ENCODE peak calls at places on chromosomes 16 and 17, in nine cellular contexts. B is activated CD4-positive, alpha-beta T cell treated with anti-CD3 and anti-CD28 coated beads, Interleukin-2, amount 50 U/mL, for 1 hour; W is stimulated activated CD4-positive, alpha-beta T cell treated with anti-CD3 and anti-CD28 coated beads, Interleukin-4, amount 100 ng/mL, for 1 hour; H is lung; V is endodermal cell; N is NCI-H1105; F is fibroblast of the conjunctiva; O is activated CD8-positive, alpha-beta memory T cell treated with anti-CD3 and anti-CD28 coated beads, Interleukin-2, amount 50 U/mL, for 48 hours; M is mesothelial cell of epicardium. J is an unnamed sample.

GRCh38 chr16:78763821-78764440 is 664.5 kb downstream of the WWOX start:
- DNase-seq in O (no peak), W (no peak), V (no peak), H (no peak), B (no peak), N (peak; percentile 12), M (no peak), F (no peak), J (no peak)

GRCh38 chr16:72311426-72311825 is 139.5 kb upstream of the PMFBP1 start:
- DNase-seq in F (no peak), H (no peak), M (no peak), W (no peak), V (no peak), B (no peak), N (no peak), O (no peak), J (no peak)

GRCh38 chr17:82217120-82217529 is 4.5 kb upstream of the CCDC57 start:
- DNase-seq in H (no peak), W (no peak), N (no peak), M (no peak), O (no peak), B (no peak), F (no peak), V (no peak), J (peak; percentile 50)

GRCh38 chr17:80717661-80718060 is 173.0 kb downstream of the RPTOR start:
- DNase-seq in F (no peak), W (no peak), N (peak; percentile 49), M (no peak), O (no peak), B (no peak), H (no peak), V (no peak), J (no peak)

GRCh38 chr17:64020068-64020766 is at the start of gene ICAM2:
- DNase-seq in B (peak; percentile 85), N (no peak), H (no peak), F (no peak), O (peak; percentile 86), M (peak; percentile 28), W (peak; percentile 76), V (peak; percentile 56), J (peak; percentile 96)

GRCh38 chr17:38451030-38451839 is 23.0 kb downstream of the ARHGAP23 start:
- DNase-seq in M (peak; percentile 70), W (no peak), V (peak; percentile 97), B (no peak), F (no peak), H (no peak), N (no peak), O (no peak), J (no peak)

GRCh38 chr17:9177212-9177611 is 155.9 kb downstream of the NTN1 start:
- DNase-seq in H (no peak), O (no peak), V (peak; percentile 49), F (no peak), W (no peak), B (no peak), N (no peak), M (no peak), J (no peak)

GRCh38 chr17:39704821-39705551 is 5.1 kb downstream of the ERBB2 start:
- DNase-seq in H (no peak), M (no peak), V (peak; percentile 80), W (no peak), O (no peak), B (no peak), N (no peak), F (no peak), J (no peak)

GRCh38 chr17:15475620-15476354 is 8.4 kb upstream of the CDRT4 start:
- DNase-seq in V (no peak), N (no peak), F (peak; percentile 48), W (no peak), B (no peak), M (no peak), O (no peak), H (no peak), J (no peak)

GRCh38 chr16:83305092-83305491 is 502.7 kb upstream of the HSBP1 start:
- DNase-seq in F (peak; percentile 22), W (no peak), H (no peak), B (no peak), M (no peak), N (no peak), O (no peak), V (no peak), J (no peak)

GRCh38 chr16:62392698-62393097 is 356.5 kb upstream of the CDH8 start:
- DNase-seq in M (no peak), V (no peak), N (no peak), H (no peak), F (no peak), B (no peak), O (no peak), W (no peak), J (no peak)

GRCh38 chr16:64356267-64356666 is 765.6 kb downstream of the CDH11 start:
- DNase-seq in H (no peak), M (no peak), W (no peak), N (no peak), F (peak; percentile 82), V (no peak), B (no peak), O (no peak), J (no peak)

GRCh38 chr17:32998893-32999240 is 7.2 kb downstream of the SPACA3 start:
- DNase-seq in N (no peak), W (no peak), H (no peak), B (no peak), F (peak; percentile 42), M (no peak), V (no peak), O (no peak), J (no peak)

GRCh38 chr17:20611314-20611713 is 31.8 kb downstream of the CDRT15L2 start:
- DNase-seq in V (peak; percentile 68), N (no peak), B (no peak), H (no peak), F (no peak), M (no peak), O (no peak), W (no peak), J (no peak)

GRCh38 chr16:1014771-1015495 is 33.4 kb downstream of the SOX8 start:
- DNase-seq in H (no peak), M (peak; percentile 67), V (no peak), F (no peak), B (no peak), W (no peak), O (no peak), N (no peak), J (no peak)

GRCh38 chr17:55774834-55775233 is 24.0 kb downstream of the PCTP start:
- DNase-seq in O (no peak), V (peak; percentile 59), B (no peak), N (no peak), H (no peak), W (no peak), M (no peak), F (no peak), J (no peak)

GRCh38 chr16:12096162-12096781 is 119.7 kb downstream of the SNX29 start:
- DNase-seq in N (no peak), F (no peak), W (no peak), H (no peak), B (no peak), O (no peak), V (no peak), M (no peak), J (no peak)

GRCh38 chr16:984736-985135 is 3.2 kb downstream of the SOX8 start:
- DNase-seq in H (no peak), O (no peak), F (no peak), N (no peak), M (no peak), B (no peak), V (no peak), W (no peak), J (no peak)

GRCh38 chr16:49811630-49812334 is 44.1 kb downstream of the ZNF423 start:
- DNase-seq in F (no peak), M (no peak), O (no peak), W (no peak), V (peak; percentile 67), B (no peak), H (no peak), N (no peak), J (no peak)

GRCh38 chr16:61862756-61863155 is 173.5 kb downstream of the CDH8 start:
- DNase-seq in M (no peak), B (no peak), N (peak; percentile 18), F (no peak), O (no peak), V (no peak), W (no peak), H (no peak), J (no peak)

GRCh38 chr16:3481696-3482658 is 13.3 kb downstream of the C16orf90 start:
- DNase-seq in N (no peak), M (no peak), H (no peak), O (no peak), F (no peak), W (no peak), B (no peak), V (no peak), J (no peak)

GRCh38 chr16:67517661-67518423 is 10.8 kb upstream of the RIPOR1 start:
- DNase-seq in M (no peak), V (no peak), W (no peak), H (no peak), O (no peak), B (no peak), F (no peak), N (no peak), J (peak; percentile 82)

GRCh38 chr16:22660441-22661160 is 149.9 kb downstream of the NPIPB5 start:
- DNase-seq in H (no peak), B (no peak), N (no peak), O (no peak), W (no peak), F (no peak), M (no peak), V (peak; percentile 33), J (no peak)

GRCh38 chr16:12265168-12265567 is 288.6 kb downstream of the SNX29 start:
- DNase-seq in O (no peak), W (no peak), V (no peak), N (no peak), B (no peak), F (no peak), M (no peak), H (no peak), J (no peak)

GRCh38 chr17:74645010-74645409 is 21.5 kb upstream of the CD300E start:
- DNase-seq in V (no peak), M (no peak), W (no peak), N (no peak), H (no peak), B (no peak), F (no peak), O (no peak), J (no peak)

GRCh38 chr17:13393841-13394710 is 207.7 kb downstream of the HS3ST3A1 start:
- DNase-seq in W (no peak), O (no peak), M (no peak), H (no peak), F (peak; percentile 66), B (no peak), N (no peak), V (no peak), J (no peak)

GRCh38 chr16:54316095-54316494 is 29.5 kb upstream of the IRX3 start:
- DNase-seq in W (no peak), M (no peak), B (no peak), V (no peak), N (no peak), F (no peak), O (no peak), H (no peak), J (no peak)

GRCh38 chr17:73956595-73957465 is 246.6 kb upstream of the RPL38 start:
- DNase-seq in N (peak; percentile 26), O (peak; percentile 81), V (peak; percentile 99), H (peak; percentile 40), M (peak; percentile 66), W (peak; percentile 47), B (peak; percentile 57), F (no peak), J (no peak)

GRCh38 chr17:36602924-36603384 is 1.6 kb downstream of the MRM1 start:
- DNase-seq in F (peak; percentile 61), W (peak; percentile 64), N (peak; percentile 61), H (peak; percentile 57), B (peak; percentile 59), O (peak; percentile 73), V (peak; percentile 92), M (peak; percentile 54), J (no peak)

GRCh38 chr17:42087736-42088705 is 10.3 kb downstream of the ZNF385C start:
- DNase-seq in W (no peak), O (no peak), V (peak; percentile 61), H (no peak), B (no peak), M (no peak), F (no peak), N (no peak), J (no peak)

GRCh38 chr16:74449470-74449869 is 28.2 kb upstream of the CLEC18B start:
- DNase-seq in N (no peak), H (no peak), O (no peak), V (no peak), B (no peak), M (no peak), F (peak; percentile 24), W (no peak), J (peak; percentile 59)